ENCODE peak calls at places on chromosomes 3 and 15, in four cellular contexts. C, E, O and D are unnamed samples.

GRCh38 chr15:47812436-47813109 is 95.3 kb downstream of the SEMA6D start:
- DNase-seq in C (no peak), E (no peak), O (no peak), D (no peak)

GRCh38 chr15:69626095-69627066 is 173.8 kb downstream of the RPLP1 start:
- DNase-seq in C (no peak), E (no peak), O (no peak), D (no peak)

GRCh38 chr3:8110966-8111798 is 390.4 kb upstream of the LMCD1 start:
- DNase-seq in C (peak), E (peak), O (peak), D (no peak)

GRCh38 chr3:146466596-146466995 is 2.8 kb downstream of the PLSCR2 start:
- DNase-seq in C (no peak), E (no peak), O (no peak), D (no peak)

GRCh38 chr3:104069114-104069513 is 1297.6 kb upstream of the ALCAM start:
- DNase-seq in C (no peak), E (no peak), O (no peak), D (no peak)

GRCh38 chr3:154795582-154795981 is 284.5 kb upstream of the MME start:
- DNase-seq in C (no peak), E (no peak), O (no peak), D (no peak)

GRCh38 chr3:60289356-60289935 is 961.8 kb downstream of the FHIT start:
- DNase-seq in C (no peak), E (no peak), O (no peak), D (no peak)

GRCh38 chr3:129320825-129321487 is 42.3 kb downstream of the HMCES start:
- DNase-seq in C (no peak), E (no peak), O (no peak), D (no peak)

GRCh38 chr3:130014526-130014925 is 40.0 kb downstream of the TRH start:
- DNase-seq in C (no peak), E (no peak), O (no peak), D (no peak)

GRCh38 chr3:127789051-127789450 is 33.3 kb downstream of the MGLL start:
- DNase-seq in C (no peak), E (no peak), O (no peak), D (no peak)

GRCh38 chr15:83289160-83289559 is 4.7 kb upstream of the BNC1 start:
- DNase-seq in C (no peak), E (no peak), O (no peak), D (no peak)

GRCh38 chr3:169146112-169146665 is 517.3 kb downstream of the MECOM start:
- DNase-seq in C (peak), E (no peak), O (no peak), D (peak)

GRCh38 chr15:38059665-38060064 is 125.2 kb downstream of the TMCO5A start:
- DNase-seq in C (no peak), E (no peak), O (no peak), D (no peak)

GRCh38 chr15:61659571-61660190 is 400.6 kb downstream of the VPS13C start:
- DNase-seq in C (no peak), E (no peak), O (no peak), D (no peak)

GRCh38 chr3:107543666-107544065 is 20.9 kb downstream of the BBX start:
- DNase-seq in C (no peak), E (no peak), O (no peak), D (no peak)

GRCh38 chr15:33586791-33587697 is 276.3 kb downstream of the RYR3 start:
- DNase-seq in C (no peak), E (no peak), O (no peak), D (no peak)

GRCh38 chr3:126344380-126345041 is 12.7 kb downstream of the KLF15 start:
- DNase-seq in C (peak), E (no peak), O (no peak), D (peak)

GRCh38 chr3:191499307-191500125 is 38.6 kb downstream of the PYDC2 start:
- DNase-seq in C (peak), E (no peak), O (peak), D (no peak)

GRCh38 chr3:24137958-24138875 is 193.1 kb downstream of the NR1D2 start:
- DNase-seq in C (peak), E (no peak), O (no peak), D (no peak)

GRCh38 chr3:151434151-151434890 is 26.5 kb downstream of the IGSF10 start:
- DNase-seq in C (no peak), E (no peak), O (no peak), D (no peak)

GRCh38 chr3:45031531-45031930 is 5.4 kb downstream of the CLEC3B start:
- DNase-seq in C (no peak), E (no peak), O (no peak), D (no peak)

GRCh38 chr15:68377766-68378165 is 54.2 kb downstream of the ITGA11 start:
- DNase-seq in C (no peak), E (peak), O (no peak), D (no peak)

GRCh38 chr3:17742092-17742836 is at the start of gene TBC1D5:
- DNase-seq in C (peak), E (peak), O (peak), D (peak)

GRCh38 chr3:44969170-44969569 is 6.8 kb downstream of the ZDHHC3 start:
- DNase-seq in C (no peak), E (no peak), O (no peak), D (no peak)

GRCh38 chr15:89506026-89506686 is 9.8 kb upstream of the RHCG start:
- DNase-seq in C (no peak), E (no peak), O (no peak), D (no peak)

GRCh38 chr3:184655597-184655996 is 56.3 kb downstream of the MAGEF1 start:
- DNase-seq in C (no peak), E (no peak), O (no peak), D (no peak)

GRCh38 chr15:94119923-94120775 is 111.2 kb upstream of the MCTP2 start:
- DNase-seq in C (peak), E (peak), O (peak), D (no peak)

GRCh38 chr15:69393831-69394491 is 20.2 kb upstream of the KIF23 start:
- DNase-seq in C (no peak), E (no peak), O (no peak), D (no peak)

GRCh38 chr15:58427987-58428386 is 3.8 kb upstream of the LIPC start:
- DNase-seq in C (no peak), E (no peak), O (no peak), D (no peak)

GRCh38 chr15:96180062-96180745 is 150.3 kb upstream of the NR2F2 start:
- DNase-seq in C (no peak), E (no peak), O (no peak), D (no peak)

GRCh38 chr3:21017115-21017852 is 733.7 kb downstream of the ZNF385D start:
- DNase-seq in C (no peak), E (no peak), O (no peak), D (no peak)

GRCh38 chr15:90816401-90817116 is 51.8 kb upstream of the FURIN start:
- DNase-seq in C (no peak), E (no peak), O (no peak), D (no peak)